ENCODE peak calls at places on chromosomes 11 and 22, in seven cellular contexts. One of them, this sample, is unnamed.

GRCh38 chr11:105741488-105742020 is 131.7 kb downstream of the GRIA4 start:
- DNase-seq in mesenchymal stem cell: no peak
- DNase-seq in H1: no peak
- DNase-seq in mesendoderm: no peak
- DNase-seq in neuronal stem cell: no peak
- DNase-seq in H9: no peak
- DNase-seq in IMR-90: no peak
- DNase-seq in this sample: no peak

GRCh38 chr11:24521586-24521985 is 24.7 kb downstream of the LUZP2 start:
- DNase-seq in mesenchymal stem cell: no peak
- DNase-seq in IMR-90: no peak
- DNase-seq in H1: no peak
- DNase-seq in H9: no peak
- DNase-seq in neuronal stem cell: no peak
- DNase-seq in mesendoderm: no peak
- DNase-seq in this sample: no peak

GRCh38 chr22:23204541-23205157 is 24.3 kb downstream of the BCR start:
- DNase-seq in H1: no peak
- DNase-seq in IMR-90: no peak
- DNase-seq in H9: no peak
- DNase-seq in neuronal stem cell: no peak
- DNase-seq in mesenchymal stem cell: no peak
- DNase-seq in mesendoderm: no peak
- DNase-seq in this sample: no peak

GRCh38 chr11:76823481-76824028 is 37.2 kb upstream of the ACER3 start:
- DNase-seq in H9: peak; percentile 43
- DNase-seq in H1: peak; percentile 43
- DNase-seq in IMR-90: peak; percentile 76
- DNase-seq in mesendoderm: peak; percentile 93
- DNase-seq in mesenchymal stem cell: peak; percentile 82
- DNase-seq in neuronal stem cell: no peak
- DNase-seq in this sample: peak; percentile 86

GRCh38 chr11:117691206-117691490 is 105.9 kb downstream of the DSCAML1 start:
- DNase-seq in neuronal stem cell: no peak
- DNase-seq in mesendoderm: no peak
- DNase-seq in H9: no peak
- DNase-seq in mesenchymal stem cell: no peak
- DNase-seq in IMR-90: no peak
- DNase-seq in H1: no peak
- DNase-seq in this sample: no peak

GRCh38 chr11:64933213-64933934 is 2.3 kb downstream of the GPHA2 start:
- DNase-seq in H1: no peak
- DNase-seq in mesenchymal stem cell: no peak
- DNase-seq in neuronal stem cell: no peak
- DNase-seq in H9: no peak
- DNase-seq in IMR-90: no peak
- DNase-seq in mesendoderm: no peak
- DNase-seq in this sample: no peak

GRCh38 chr11:126601550-126602215 is 246.2 kb downstream of the ST3GAL4 start:
- DNase-seq in mesenchymal stem cell: no peak
- DNase-seq in mesendoderm: peak; percentile 50
- DNase-seq in neuronal stem cell: peak; percentile 71
- DNase-seq in H9: no peak
- DNase-seq in IMR-90: no peak
- DNase-seq in H1: no peak
- DNase-seq in this sample: no peak

GRCh38 chr11:124209824-124210357 is 26.7 kb downstream of the OR10D3 start:
- DNase-seq in IMR-90: no peak
- DNase-seq in H1: no peak
- DNase-seq in mesendoderm: no peak
- DNase-seq in mesenchymal stem cell: no peak
- DNase-seq in H9: no peak
- DNase-seq in neuronal stem cell: no peak
- DNase-seq in this sample: no peak

GRCh38 chr11:46296520-46297448 is 19.3 kb downstream of the CREB3L1 start:
- DNase-seq in H9: peak; percentile 97
- DNase-seq in H1: peak; percentile 95
- DNase-seq in IMR-90: peak; percentile 98
- DNase-seq in neuronal stem cell: peak; percentile 74
- DNase-seq in mesenchymal stem cell: peak; percentile 96
- DNase-seq in mesendoderm: peak; percentile 99
- DNase-seq in this sample: peak; percentile 69

GRCh38 chr11:117532568-117532967 is 204.9 kb downstream of the CEP164 start:
- DNase-seq in mesendoderm: no peak
- DNase-seq in H9: no peak
- DNase-seq in mesenchymal stem cell: no peak
- DNase-seq in H1: no peak
- DNase-seq in IMR-90: no peak
- DNase-seq in neuronal stem cell: no peak
- DNase-seq in this sample: no peak

GRCh38 chr22:37803636-37804371 is 3.9 kb upstream of the GCAT start:
- DNase-seq in mesenchymal stem cell: no peak
- DNase-seq in H1: peak; percentile 70
- DNase-seq in mesendoderm: no peak
- DNase-seq in H9: no peak
- DNase-seq in neuronal stem cell: no peak
- DNase-seq in IMR-90: no peak
- DNase-seq in this sample: no peak

GRCh38 chr11:122294041-122294440 is 178.0 kb upstream of the BLID start:
- DNase-seq in H1: no peak
- DNase-seq in mesendoderm: no peak
- DNase-seq in H9: no peak
- DNase-seq in neuronal stem cell: no peak
- DNase-seq in IMR-90: no peak
- DNase-seq in mesenchymal stem cell: no peak
- DNase-seq in this sample: no peak

GRCh38 chr11:119335655-119336543 is 1.6 kb downstream of the RNF26 start:
- DNase-seq in neuronal stem cell: no peak
- DNase-seq in IMR-90: no peak
- DNase-seq in mesenchymal stem cell: no peak
- DNase-seq in H9: no peak
- DNase-seq in mesendoderm: no peak
- DNase-seq in H1: no peak
- DNase-seq in this sample: no peak

GRCh38 chr11:30992513-30992849 is 377.1 kb downstream of the DCDC1 start:
- DNase-seq in IMR-90: no peak
- DNase-seq in mesendoderm: peak; percentile 57
- DNase-seq in neuronal stem cell: no peak
- DNase-seq in H1: no peak
- DNase-seq in H9: no peak
- DNase-seq in mesenchymal stem cell: no peak
- DNase-seq in this sample: no peak

GRCh38 chr11:131463609-131464008 is 93.2 kb downstream of the NTM start:
- DNase-seq in H1: no peak
- DNase-seq in mesendoderm: peak; percentile 81
- DNase-seq in IMR-90: no peak
- DNase-seq in H9: no peak
- DNase-seq in mesenchymal stem cell: no peak
- DNase-seq in neuronal stem cell: no peak
- DNase-seq in this sample: peak; percentile 20

GRCh38 chr11:34313099-34313517 is 44.7 kb downstream of the ABTB2 start:
- DNase-seq in H1: no peak
- DNase-seq in mesendoderm: no peak
- DNase-seq in neuronal stem cell: no peak
- DNase-seq in H9: peak; percentile 37
- DNase-seq in IMR-90: no peak
- DNase-seq in mesenchymal stem cell: no peak
- DNase-seq in this sample: peak; percentile 54

GRCh38 chr11:107721207-107721606 is 9.4 kb upstream of the SLN start:
- DNase-seq in neuronal stem cell: no peak
- DNase-seq in H1: no peak
- DNase-seq in H9: no peak
- DNase-seq in IMR-90: no peak
- DNase-seq in mesenchymal stem cell: no peak
- DNase-seq in mesendoderm: no peak
- DNase-seq in this sample: no peak

GRCh38 chr11:12242071-12242672 is 131.8 kb downstream of the MICAL2 start:
- DNase-seq in mesenchymal stem cell: no peak
- DNase-seq in mesendoderm: no peak
- DNase-seq in H1: no peak
- DNase-seq in IMR-90: no peak
- DNase-seq in H9: no peak
- DNase-seq in neuronal stem cell: no peak
- DNase-seq in this sample: no peak

DNA sequence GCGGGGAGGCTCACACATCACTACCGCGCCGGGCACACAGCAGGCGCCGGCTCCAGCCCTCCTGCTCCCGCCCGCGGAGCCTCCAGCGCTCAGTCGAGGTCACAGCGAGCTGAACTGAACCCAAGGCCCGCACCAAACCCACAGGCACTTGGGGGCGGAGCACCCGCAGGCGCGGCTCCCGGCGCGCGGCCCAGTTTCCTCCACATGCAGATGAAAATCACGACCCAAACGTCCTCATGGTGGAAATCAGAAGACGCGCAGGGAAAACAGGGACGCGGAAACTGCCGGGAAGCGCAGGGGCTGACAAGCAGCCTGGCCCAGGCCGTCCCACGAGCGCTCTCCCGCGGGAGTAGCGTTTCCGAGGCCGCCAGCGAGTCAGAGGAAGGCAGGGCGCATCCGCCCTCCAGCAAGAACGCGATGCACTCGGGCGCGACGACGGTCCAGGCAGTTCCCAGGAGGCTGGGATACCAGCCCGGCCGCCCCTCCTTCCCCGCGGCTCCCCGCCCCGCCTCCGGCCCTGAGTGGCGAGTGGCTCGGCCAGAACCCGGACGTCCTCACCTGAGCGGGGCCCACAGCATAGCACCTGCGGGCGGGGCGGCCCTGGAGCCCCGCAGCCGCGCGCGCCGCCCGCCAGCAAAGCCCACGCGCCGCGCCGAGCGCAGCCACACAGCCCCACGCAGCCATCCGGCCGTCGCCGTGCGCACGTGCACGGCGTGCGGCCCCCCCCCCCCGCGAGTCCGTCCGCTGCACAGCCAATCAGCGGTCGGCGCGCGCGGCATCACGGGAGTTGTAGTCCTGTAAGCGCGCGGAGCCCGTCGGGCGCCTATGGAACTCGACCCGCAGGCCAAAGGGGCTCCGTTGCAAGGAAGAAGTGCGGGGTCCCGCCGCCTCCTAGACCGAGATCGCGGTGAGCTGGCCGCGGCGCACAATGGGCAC is at the start of gene HDHD5:
- DNase-seq in neuronal stem cell: peak; percentile 87
- DNase-seq in H9: peak; percentile 88
- DNase-seq in H1: peak; percentile 89
- DNase-seq in mesenchymal stem cell: peak; percentile 92
- DNase-seq in IMR-90: peak; percentile 82
- DNase-seq in mesendoderm: peak; percentile 95
- DNase-seq in this sample: peak; percentile 89
- H3K4ac ChIP-seq in neuronal stem cell: no peak within 1 kb of the TSS
- H3K4ac ChIP-seq in H9: no peak within 1 kb of the TSS
- H3K4ac ChIP-seq in H1: peak within 1 kb of the TSS; percentile 2
- H3K4ac ChIP-seq in mesenchymal stem cell: peak within 1 kb of the TSS; percentile 79
- H3K4ac ChIP-seq in IMR-90: peak within 1 kb of the TSS; percentile 77
- H3K4ac ChIP-seq in mesendoderm: peak within 1 kb of the TSS; percentile 44
- H3K4ac ChIP-seq in this sample: peak within 1 kb of the TSS; percentile 37

GRCh38 chr22:41417622-41418390 is 28.8 kb downstream of the TOB2 start:
- DNase-seq in IMR-90: no peak
- DNase-seq in H9: no peak
- DNase-seq in H1: no peak
- DNase-seq in mesendoderm: no peak
- DNase-seq in neuronal stem cell: no peak
- DNase-seq in mesenchymal stem cell: no peak
- DNase-seq in this sample: no peak

GRCh38 chr22:41418717-41419116 is 27.9 kb downstream of the TOB2 start:
- DNase-seq in mesenchymal stem cell: no peak
- DNase-seq in neuronal stem cell: no peak
- DNase-seq in H9: no peak
- DNase-seq in mesendoderm: no peak
- DNase-seq in H1: no peak
- DNase-seq in IMR-90: no peak
- DNase-seq in this sample: no peak

GRCh38 chr22:41411021-41411851 is 29.5 kb downstream of the TEF start:
- DNase-seq in IMR-90: no peak
- DNase-seq in mesendoderm: peak; percentile 42
- DNase-seq in H9: peak; percentile 46
- DNase-seq in H1: no peak
- DNase-seq in neuronal stem cell: no peak
- DNase-seq in mesenchymal stem cell: peak; percentile 10
- DNase-seq in this sample: no peak

GRCh38 chr22:41410311-41410751 is 28.6 kb downstream of the TEF start:
- DNase-seq in H1: no peak
- DNase-seq in neuronal stem cell: no peak
- DNase-seq in mesenchymal stem cell: no peak
- DNase-seq in mesendoderm: no peak
- DNase-seq in H9: no peak
- DNase-seq in IMR-90: no peak
- DNase-seq in this sample: no peak

GRCh38 chr22:41415554-41415953 is 31.0 kb downstream of the TOB2 start:
- DNase-seq in mesendoderm: no peak
- DNase-seq in mesenchymal stem cell: no peak
- DNase-seq in H9: no peak
- DNase-seq in H1: no peak
- DNase-seq in IMR-90: no peak
- DNase-seq in neuronal stem cell: no peak
- DNase-seq in this sample: no peak
- H3K27ac ChIP-seq in mesendoderm: no peak overlapping the region
- H3K27ac ChIP-seq in mesenchymal stem cell: no peak overlapping the region
- H3K27ac ChIP-seq in H9: no peak overlapping the region
- H3K27ac ChIP-seq in H1: no peak overlapping the region
- H3K27ac ChIP-seq in IMR-90: no peak overlapping the region
- H3K27ac ChIP-seq in neuronal stem cell: no peak overlapping the region
- H3K27ac ChIP-seq in this sample: no peak overlapping the region

DNA sequence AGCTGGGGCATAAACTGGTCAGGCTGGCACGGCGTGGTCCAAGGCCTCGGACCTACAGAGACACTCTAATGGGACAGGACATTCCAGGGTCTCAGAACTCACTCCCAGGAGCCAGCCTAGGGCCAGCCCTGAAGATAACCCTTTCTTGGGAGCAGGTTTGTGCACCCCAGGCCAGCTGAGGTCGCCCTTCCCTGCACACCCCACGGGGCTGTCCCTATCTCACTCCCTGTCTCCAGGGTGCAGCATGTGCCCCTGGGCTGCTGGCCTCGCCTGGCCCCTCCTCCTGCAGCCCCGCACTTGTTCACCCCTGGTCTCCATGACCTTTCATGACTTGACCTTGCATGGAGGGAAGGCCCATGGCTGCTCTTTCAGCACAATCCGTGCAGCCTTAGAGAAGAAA is 1321.8 kb downstream of the BRD1 start:
- DNase-seq in H1: no peak
- DNase-seq in mesendoderm: no peak
- DNase-seq in H9: no peak
- DNase-seq in mesenchymal stem cell: no peak
- DNase-seq in neuronal stem cell: no peak
- DNase-seq in IMR-90: no peak
- DNase-seq in this sample: no peak
- H3K4ac ChIP-seq in H1: no peak overlapping the region
- H3K4ac ChIP-seq in mesendoderm: no peak overlapping the region
- H3K4ac ChIP-seq in H9: no peak overlapping the region
- H3K4ac ChIP-seq in mesenchymal stem cell: no peak overlapping the region
- H3K4ac ChIP-seq in neuronal stem cell: no peak overlapping the region
- H3K4ac ChIP-seq in IMR-90: no peak overlapping the region
- H3K4ac ChIP-seq in this sample: no peak overlapping the region

GRCh38 chr22:43420991-43421665 is 9.3 kb downstream of the MPPED1 start:
- DNase-seq in neuronal stem cell: no peak
- DNase-seq in IMR-90: no peak
- DNase-seq in mesendoderm: no peak
- DNase-seq in H9: no peak
- DNase-seq in mesenchymal stem cell: no peak
- DNase-seq in H1: no peak
- DNase-seq in this sample: no peak
- H3K27ac ChIP-seq in neuronal stem cell: no peak overlapping the region
- H3K27ac ChIP-seq in IMR-90: no peak overlapping the region
- H3K27ac ChIP-seq in mesendoderm: no peak overlapping the region
- H3K27ac ChIP-seq in H9: no peak overlapping the region
- H3K27ac ChIP-seq in mesenchymal stem cell: no peak overlapping the region
- H3K27ac ChIP-seq in H1: no peak overlapping the region
- H3K27ac ChIP-seq in this sample: no peak overlapping the region

GRCh38 chr22:27617214-27617881 is 184.2 kb downstream of the MN1 start:
- DNase-seq in mesenchymal stem cell: no peak
- DNase-seq in H1: no peak
- DNase-seq in neuronal stem cell: no peak
- DNase-seq in H9: no peak
- DNase-seq in mesendoderm: no peak
- DNase-seq in IMR-90: no peak
- DNase-seq in this sample: no peak
- H3K4ac ChIP-seq in mesenchymal stem cell: no peak overlapping the region
- H3K4ac ChIP-seq in H1: no peak overlapping the region
- H3K4ac ChIP-seq in neuronal stem cell: no peak overlapping the region
- H3K4ac ChIP-seq in H9: no peak overlapping the region
- H3K4ac ChIP-seq in mesendoderm: no peak overlapping the region
- H3K4ac ChIP-seq in IMR-90: no peak overlapping the region
- H3K4ac ChIP-seq in this sample: no peak overlapping the region

This sample was measured in trophoblast cell.